ENCODE peak calls at places on chromosome 22, in nine cellular contexts. J, I, G, E, X, P, O, Z and T are unnamed samples.

GRCh38 chr22:37020192-37020479 is 594 bp downstream of the MPST start:
- DNase-seq in J (no peak), I (peak), G (no peak), E (no peak), X (no peak), P (no peak), O (peak), Z (no peak), T (peak)

GRCh38 chr22:20550851-20551744 is 43.7 kb downstream of the MED15 start:
- DNase-seq in J (no peak), I (no peak), G (peak), E (no peak), X (no peak), P (peak), O (peak), Z (peak), T (no peak)

GRCh38 chr22:22110548-22111266 is 128.1 kb upstream of the TOP3B start:
- DNase-seq in J (peak), I (peak), G (no peak), E (peak), X (no peak), P (peak), O (peak), Z (no peak), T (peak)

GRCh38 chr22:45830531-45831245 is 146.3 kb downstream of the WNT7B start:
- DNase-seq in J (no peak), I (no peak), G (no peak), E (no peak), X (no peak), P (no peak), O (peak), Z (no peak), T (peak)

GRCh38 chr22:25092119-25092518 is 107.5 kb upstream of the CRYBB3 start:
- DNase-seq in J (no peak), I (no peak), G (no peak), E (no peak), X (no peak), P (no peak), O (no peak), Z (no peak), T (no peak)

GRCh38 chr22:32987081-32987631 is 71.0 kb downstream of the SYN3 start:
- DNase-seq in J (no peak), I (no peak), G (no peak), E (no peak), X (no peak), P (peak), O (no peak), Z (no peak), T (peak)

GRCh38 chr22:50123119-50123518 is 33.3 kb downstream of the MOV10L1 start:
- DNase-seq in J (no peak), I (no peak), G (no peak), E (no peak), X (no peak), P (no peak), O (no peak), Z (no peak), T (no peak)

GRCh38 chr22:39725351-39726035 is 154.9 kb downstream of the CACNA1I start:
- DNase-seq in J (no peak), I (no peak), G (no peak), E (no peak), X (no peak), P (no peak), O (no peak), Z (no peak), T (no peak)

GRCh38 chr22:39367040-39367439 is 17.2 kb downstream of the SYNGR1 start:
- DNase-seq in J (no peak), I (no peak), G (no peak), E (no peak), X (no peak), P (no peak), O (no peak), Z (no peak), T (no peak)

GRCh38 chr22:44351685-44352377 is 39.1 kb upstream of the SHISAL1 start:
- DNase-seq in J (peak), I (peak), G (peak), E (peak), X (no peak), P (peak), O (peak), Z (no peak), T (peak)

GRCh38 chr22:27670701-27671412 is 130.7 kb downstream of the MN1 start:
- DNase-seq in J (no peak), I (peak), G (peak), E (no peak), X (no peak), P (peak), O (peak), Z (no peak), T (peak)